ENCODE peak calls at places on chromosomes 16 and 17, in nine cellular contexts. H is SK-N-SH, A is body of pancreas, O is hepatocyte, B is adrenal gland, R is fibroblast of lung, J is upper lobe of left lung, L is Peyer's patch, E is cardiac muscle cell. I is an unnamed sample.

GRCh38 chr16:52247737-52248136 is 299.2 kb downstream of the TOX3 start:
- DNase-seq in H (no peak), A (no peak), O (no peak), B (no peak), R (no peak), J (no peak), L (no peak), E (no peak), I (no peak)

GRCh38 chr16:2253293-2253692 is 1.9 kb upstream of the ECI1 start:
- DNase-seq in H (no peak), A (no peak), O (no peak), B (no peak), R (no peak), J (no peak), L (peak; percentile 49), E (no peak), I (no peak)

GRCh38 chr17:29379084-29379811 is 10.9 kb upstream of the TAOK1 start:
- DNase-seq in H (no peak), A (no peak), O (no peak), B (no peak), R (no peak), J (no peak), L (no peak), E (no peak), I (no peak)

GRCh38 chr16:17724242-17724898 is 253.6 kb upstream of the XYLT1 start:
- DNase-seq in H (no peak), A (no peak), O (no peak), B (no peak), R (peak; percentile 65), J (no peak), L (no peak), E (no peak), I (no peak)

GRCh38 chr17:7997186-7997585 is 5.2 kb upstream of the GUCY2D start:
- DNase-seq in H (no peak), A (peak; percentile 52), O (peak; percentile 64), B (no peak), R (peak; percentile 26), J (no peak), L (peak; percentile 26), E (peak; percentile 83), I (peak; percentile 29)

GRCh38 chr16:1174477-1175357 is 21.8 kb downstream of the CACNA1H start:
- DNase-seq in H (no peak), A (peak; percentile 64), O (no peak), B (peak; percentile 63), R (peak; percentile 65), J (no peak), L (no peak), E (no peak), I (no peak)

GRCh38 chr17:80086616-80087015 is 14.8 kb upstream of the GAA start:
- DNase-seq in H (no peak), A (no peak), O (no peak), B (no peak), R (no peak), J (no peak), L (no peak), E (no peak), I (no peak)

GRCh38 chr17:64418506-64419339 is 28.1 kb upstream of the PECAM1 start:
- DNase-seq in H (peak; percentile 77), A (no peak), O (peak; percentile 77), B (peak; percentile 17), R (peak; percentile 54), J (no peak), L (no peak), E (peak; percentile 66), I (no peak)

GRCh38 chr17:27808629-27809028 is 8.3 kb upstream of the NOS2 start:
- DNase-seq in H (no peak), A (no peak), O (no peak), B (no peak), R (no peak), J (peak; percentile 15), L (no peak), E (no peak), I (no peak)

GRCh38 chr17:6695051-6695450 is 18.1 kb downstream of the SLC13A5 start:
- DNase-seq in H (no peak), A (no peak), O (no peak), B (no peak), R (no peak), J (no peak), L (no peak), E (no peak), I (no peak)

GRCh38 chr17:40493697-40494096 is 7.7 kb downstream of the TNS4 start:
- DNase-seq in H (peak; percentile 44), A (no peak), O (no peak), B (no peak), R (no peak), J (no peak), L (no peak), E (no peak), I (no peak)

GRCh38 chr17:32648450-32648849 is 161.7 kb downstream of the CDK5R1 start:
- DNase-seq in H (no peak), A (no peak), O (no peak), B (no peak), R (no peak), J (no peak), L (no peak), E (no peak), I (no peak)

GRCh38 chr16:1666316-1666715 is 11.8 kb upstream of the JPT2 start:
- DNase-seq in H (no peak), A (no peak), O (no peak), B (no peak), R (no peak), J (no peak), L (no peak), E (no peak), I (no peak)

GRCh38 chr16:12625068-12625467 is 178.6 kb downstream of the CPPED1 start:
- DNase-seq in H (no peak), A (no peak), O (no peak), B (no peak), R (no peak), J (no peak), L (no peak), E (no peak), I (no peak)

GRCh38 chr17:49588726-49589555 is 13.3 kb downstream of the NXPH3 start:
- DNase-seq in H (peak; percentile 18), A (no peak), O (no peak), B (no peak), R (peak; percentile 57), J (no peak), L (no peak), E (no peak), I (no peak)

GRCh38 chr16:48384305-48384981 is 770 bp downstream of the SIAH1 start:
- DNase-seq in H (peak; percentile 94), A (peak; percentile 59), O (peak; percentile 81), B (peak; percentile 67), R (peak; percentile 42), J (peak; percentile 92), L (peak; percentile 37), E (peak; percentile 85), I (no peak)

GRCh38 chr16:450800-451512 is 25.5 kb downstream of the RAB11FIP3 start:
- DNase-seq in H (no peak), A (no peak), O (no peak), B (no peak), R (no peak), J (no peak), L (no peak), E (no peak), I (no peak)

GRCh38 chr17:9226130-9226793 is 205.0 kb downstream of the NTN1 start:
- DNase-seq in H (no peak), A (no peak), O (no peak), B (no peak), R (no peak), J (no peak), L (no peak), E (no peak), I (no peak)

GRCh38 chr17:9224485-9224884 is 203.2 kb downstream of the NTN1 start:
- DNase-seq in H (no peak), A (no peak), O (no peak), B (no peak), R (no peak), J (no peak), L (no peak), E (no peak), I (no peak)

GRCh38 chr17:9223531-9223930 is 202.2 kb downstream of the NTN1 start:
- DNase-seq in H (no peak), A (no peak), O (no peak), B (no peak), R (no peak), J (no peak), L (no peak), E (no peak), I (no peak)

GRCh38 chr17:9226794-9227135 is 205.5 kb downstream of the NTN1 start:
- DNase-seq in H (no peak), A (no peak), O (no peak), B (no peak), R (no peak), J (no peak), L (no peak), E (no peak), I (no peak)

GRCh38 chr17:9225305-9226101 is 204.2 kb downstream of the NTN1 start:
- DNase-seq in H (peak; percentile 47), A (no peak), O (no peak), B (no peak), R (no peak), J (no peak), L (no peak), E (no peak), I (no peak)
- TF ChIP-seq CTCF in H (no peak), A (no peak), O (no peak), B (no peak), R (no peak), J (no peak), L (no peak), E (peak; percentile 3), I (no peak)

GRCh38 chr17:5049314-5049819 is 14.1 kb upstream of the SLC52A1 start:
- DNase-seq in H (no peak), A (no peak), O (no peak), B (no peak), R (no peak), J (no peak), L (peak; percentile 79), E (no peak), I (peak; percentile 42)
- H3K4me1 ChIP-seq in H (peaks cover 2% of the 10 kb centered on the region), A (no peaks in the 10 kb centered on the region), O (peaks cover 9% of the 10 kb centered on the region), B (no peaks in the 10 kb centered on the region), R (peaks cover 4% of the 10 kb centered on the region), J (peaks cover 5% of the 10 kb centered on the region), L (peaks cover 14% of the 10 kb centered on the region), E (no peaks in the 10 kb centered on the region), I (peaks cover 24% of the 10 kb centered on the region)

GRCh38 chr16:66562409-66562808 is 3.8 kb upstream of the CMTM1 start:
- DNase-seq in H (no peak), A (no peak), O (no peak), B (no peak), R (no peak), J (no peak), L (no peak), E (no peak), I (no peak)
- TF ChIP-seq CTCF in H (peak; percentile 23), A (no peak), O (peak; percentile 29), B (no peak), R (no peak), J (no peak), L (peak; percentile 24), E (no peak), I (peak; percentile 61)

DNA sequence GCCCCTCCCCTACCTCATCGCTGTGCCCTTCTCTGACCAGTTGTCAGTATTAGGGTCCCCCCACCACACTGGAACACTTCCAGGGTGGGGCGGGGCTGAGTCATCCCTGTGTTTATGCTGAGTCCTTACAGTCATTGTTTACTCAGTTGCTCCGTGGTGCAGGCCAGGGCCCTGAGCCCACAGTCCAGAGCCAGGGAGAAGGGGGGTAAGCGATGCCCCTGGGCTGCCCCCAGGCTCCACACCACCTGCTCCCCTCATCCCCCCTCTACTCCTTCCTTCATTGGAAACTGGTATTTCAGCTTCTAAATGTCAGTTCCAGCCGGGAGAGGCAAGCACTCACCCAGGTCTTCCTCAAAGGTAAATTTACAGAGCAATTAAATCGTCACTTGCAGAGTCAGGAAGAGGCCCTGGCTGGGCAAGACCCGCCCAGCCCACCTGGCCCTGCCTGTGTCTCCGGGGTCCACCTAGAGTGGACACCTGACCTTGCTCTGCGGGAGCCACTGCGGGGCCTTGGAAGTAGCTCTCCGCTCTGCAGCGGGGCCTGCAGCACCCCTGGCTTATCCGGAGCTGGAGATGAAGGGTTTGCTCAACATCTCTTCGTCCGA is 4.8 kb downstream of the ATP2A3 start:
- DNase-seq in H (no peak), A (peak; percentile 74), O (peak; percentile 78), B (no peak), R (peak; percentile 70), J (no peak), L (no peak), E (no peak), I (no peak)
- H3K4me1 ChIP-seq in H (peaks cover 16% of the 10 kb centered on the region), A (peaks cover 47% of the 10 kb centered on the region), O (peaks cover 8% of the 10 kb centered on the region), B (peaks cover 32% of the 10 kb centered on the region), R (peaks cover 5% of the 10 kb centered on the region), J (peaks cover 59% of the 10 kb centered on the region), L (peaks cover 42% of the 10 kb centered on the region), E (peaks cover 15% of the 10 kb centered on the region), I (peaks cover 69% of the 10 kb centered on the region)

I was measured in CD8-positive, alpha-beta T cell.